ENCODE peak calls at places on chromosomes 5 and 9, in ten cellular contexts. R is K562, X is gastrocnemius medialis, A is heart left ventricle, I is fibroblast of lung, D is Panc1, L is A549, O is vagina, V is endothelial cell of umbilical vein, U is H9. Z is an unnamed sample. For H3K4me1, the result is how much of the 10 kb centered on the place peaks cover.

GRCh38 chr5:143117821-143118220 is 285.7 kb downstream of the NR3C1 start:
- DNase-seq in O (no peak), V (no peak), A (no peak), D (no peak), X (no peak), L (no peak), I (no peak), R (no peak), U (no peak), Z (no peak)

GRCh38 chr5:172972557-172972956 is 11.0 kb upstream of the ATP6V0E1 start:
- DNase-seq in O (no peak), I (no peak), D (no peak), R (no peak), X (no peak), A (no peak), L (no peak), V (no peak), U (no peak), Z (no peak)

GRCh38 chr5:19988447-19988846 is 447 bp upstream of the CDH18 start:
- DNase-seq in X (no peak), O (no peak), U (no peak), V (no peak), I (no peak), L (no peak), R (no peak), A (no peak), D (no peak), Z (no peak)

GRCh38 chr9:4417578-4418325 is 72.5 kb upstream of the SLC1A1 start:
- DNase-seq in D (no peak), X (no peak), L (no peak), O (no peak), V (peak), A (no peak), U (no peak), I (no peak), R (no peak), Z (no peak)

GRCh38 chr9:122387526-122387925 is 16.7 kb downstream of the PTGS1 start:
- DNase-seq in V (no peak), I (no peak), L (no peak), X (no peak), O (no peak), D (no peak), A (no peak), R (no peak), U (no peak), Z (no peak)

GRCh38 chr5:132489051-132489770 is 1.4 kb downstream of the IRF1 start:
- DNase-seq in A (no peak), U (peak), X (no peak), L (no peak), O (peak), I (no peak), V (no peak), D (no peak), R (peak), Z (no peak)

GRCh38 chr5:52735139-52735538 is 52.6 kb upstream of the ITGA1 start:
- DNase-seq in L (no peak), X (no peak), A (no peak), I (no peak), R (no peak), D (no peak), U (no peak), V (no peak), O (no peak), Z (no peak)

GRCh38 chr9:107043886-107044285 is 180.9 kb downstream of the ZNF462 start:
- DNase-seq in O (no peak), R (no peak), I (no peak), D (no peak), L (no peak), U (no peak), A (no peak), X (no peak), V (peak), Z (no peak)

GRCh38 chr9:90905079-90905478 is 103.5 kb downstream of the SYK start:
- DNase-seq in U (no peak), I (no peak), R (no peak), A (no peak), D (no peak), V (no peak), X (no peak), L (no peak), O (no peak), Z (no peak)

GRCh38 chr9:138022756-138023393 is 145.3 kb downstream of the CACNA1B start:
- DNase-seq in U (peak), O (peak), L (no peak), X (no peak), V (no peak), R (no peak), A (no peak), D (no peak), I (no peak), Z (no peak)

GRCh38 chr5:141529002-141529401 is 40.1 kb downstream of the PCDHGC5 start:
- DNase-seq in D (no peak), L (no peak), A (peak), I (peak), R (no peak), O (no peak), X (peak), U (no peak), V (no peak), Z (no peak)

DNA sequence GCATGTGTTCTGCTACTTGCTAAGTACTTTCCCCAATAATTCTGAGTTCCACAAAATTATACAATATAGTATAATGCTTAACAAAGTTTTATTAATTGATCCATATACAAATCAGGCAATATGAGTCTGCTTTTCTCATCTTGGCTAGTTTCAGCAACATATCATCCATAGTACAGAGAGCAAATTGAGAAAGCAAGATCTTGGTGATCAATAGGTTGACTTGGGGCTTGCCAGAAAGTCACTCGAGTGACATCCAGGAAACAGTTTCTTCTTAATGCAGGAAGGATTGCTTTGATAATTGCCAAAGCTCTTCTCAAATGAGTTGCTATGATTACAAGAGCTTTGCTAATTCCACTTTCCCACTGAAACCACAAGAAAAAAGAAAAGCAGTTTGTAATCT is 533.6 kb upstream of the NMUR2 start:
- DNase-seq in U (no peak), D (no peak), R (no peak), A (no peak), L (no peak), X (no peak), I (no peak), V (no peak), O (no peak), Z (no peak)
- TF ChIP-seq CTCF in U (no peak), D (no peak), R (no peak), A (no peak), L (no peak), X (no peak), I (no peak), V (no peak), O (no peak), Z (no peak)

GRCh38 chr9:111297061-111297824 is 32.8 kb downstream of the OR2K2 start:
- DNase-seq in V (no peak), O (no peak), I (no peak), D (no peak), A (no peak), X (no peak), U (no peak), L (no peak), R (no peak), Z (no peak)

GRCh38 chr9:111298111-111298510 is 31.9 kb downstream of the OR2K2 start:
- DNase-seq in U (no peak), A (no peak), I (no peak), L (no peak), X (no peak), V (no peak), O (no peak), D (no peak), R (no peak), Z (no peak)

GRCh38 chr9:111298831-111299603 is 31.0 kb downstream of the OR2K2 start:
- DNase-seq in O (no peak), L (peak), V (peak), X (peak), I (peak), U (no peak), R (peak), D (peak), A (peak), Z (no peak)

GRCh38 chr9:111300140-111300735 is 29.8 kb downstream of the OR2K2 start:
- DNase-seq in L (no peak), U (no peak), R (peak), V (no peak), D (no peak), A (no peak), X (no peak), O (no peak), I (no peak), Z (no peak)

DNA sequence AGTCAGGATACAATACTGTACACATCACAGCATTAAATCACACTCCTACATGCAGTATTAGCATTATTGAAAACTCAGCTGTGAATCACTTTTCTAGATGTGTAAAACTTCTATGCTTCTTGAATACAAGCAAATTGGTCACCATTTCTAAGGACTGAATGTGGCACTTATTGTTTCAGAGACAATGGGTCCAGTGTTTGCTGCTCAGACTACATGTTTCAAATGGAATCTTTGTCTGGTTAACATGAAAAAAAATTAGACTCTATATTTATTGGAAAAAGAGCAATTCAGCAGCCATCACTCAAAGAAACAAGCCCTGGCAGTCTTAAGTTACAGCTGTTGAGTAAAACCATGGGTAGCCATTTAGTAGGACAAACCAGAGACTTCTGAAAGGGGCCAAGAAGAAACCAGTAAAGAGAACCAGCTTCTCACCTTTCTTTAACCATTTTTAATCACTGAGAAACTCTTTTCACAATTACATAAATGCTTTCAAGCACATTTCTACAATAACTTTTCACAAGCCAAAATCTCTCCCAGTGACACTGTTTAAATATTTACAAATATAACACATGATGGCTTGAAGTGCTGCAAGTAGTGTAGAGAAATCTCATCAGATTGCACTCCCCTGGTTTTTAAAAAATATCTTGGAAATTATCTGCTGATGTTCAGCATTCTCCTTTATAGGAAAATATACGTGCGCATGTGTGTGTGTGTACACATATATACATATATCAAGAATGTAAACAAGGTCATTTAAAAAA is 35.2 kb downstream of the OR2K2 start:
- DNase-seq in V (no peak), X (no peak), U (no peak), D (no peak), I (no peak), A (no peak), L (no peak), R (no peak), O (no peak), Z (no peak)
- H3K27ac ChIP-seq in V (no peak), X (no peak), U (no peak), D (no peak), I (no peak), A (no peak), L (no peak), R (no peak), O (no peak), Z (no peak)

DNA sequence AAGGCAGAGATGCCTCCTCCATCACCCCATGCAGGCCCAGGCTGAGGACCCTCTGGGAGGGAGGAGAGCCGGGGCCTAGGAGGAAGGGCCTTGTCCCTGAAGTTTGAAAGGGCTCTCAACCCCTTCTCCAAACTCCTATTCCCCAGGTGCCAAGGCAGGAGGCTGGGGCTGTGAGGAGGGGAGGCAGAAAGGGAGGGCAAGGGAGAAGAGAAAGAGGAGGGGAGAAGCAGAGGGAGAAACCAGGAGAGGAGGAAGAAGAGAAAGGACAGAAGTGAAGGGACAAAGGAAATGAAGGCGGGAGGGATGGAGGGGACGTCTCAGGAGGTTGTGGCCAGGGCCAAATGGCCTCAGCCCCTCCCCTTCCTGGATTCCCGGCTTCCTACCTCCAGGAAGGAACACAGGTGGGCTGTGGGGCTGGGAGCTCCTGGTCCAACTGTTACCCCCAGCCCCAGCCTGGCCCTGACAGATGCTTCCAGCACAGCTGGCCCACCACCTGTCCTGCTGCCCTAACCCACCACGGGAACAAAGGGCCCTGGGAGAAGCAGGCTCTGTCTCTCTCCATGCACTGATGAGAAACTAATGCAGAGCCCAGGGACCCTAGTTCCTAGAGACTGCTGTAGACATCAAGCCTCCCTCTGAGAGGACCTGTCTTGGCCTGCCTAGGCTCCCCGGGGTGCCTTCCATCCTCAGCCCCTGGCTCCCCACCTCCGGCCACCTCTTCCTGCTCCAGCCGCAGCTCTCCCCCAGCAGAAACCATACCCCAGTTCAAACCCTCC is 3.5 kb downstream of the DBN1 start:
- DNase-seq in R (no peak), X (no peak), U (no peak), L (no peak), O (no peak), D (no peak), I (no peak), V (no peak), A (no peak), Z (no peak)
- H3K4me1 ChIP-seq in R (under half), X (under half), U (under half), L (under half), O (under half), D (under half), I (under half), V (under half), A (under half), Z (under half)

DNA sequence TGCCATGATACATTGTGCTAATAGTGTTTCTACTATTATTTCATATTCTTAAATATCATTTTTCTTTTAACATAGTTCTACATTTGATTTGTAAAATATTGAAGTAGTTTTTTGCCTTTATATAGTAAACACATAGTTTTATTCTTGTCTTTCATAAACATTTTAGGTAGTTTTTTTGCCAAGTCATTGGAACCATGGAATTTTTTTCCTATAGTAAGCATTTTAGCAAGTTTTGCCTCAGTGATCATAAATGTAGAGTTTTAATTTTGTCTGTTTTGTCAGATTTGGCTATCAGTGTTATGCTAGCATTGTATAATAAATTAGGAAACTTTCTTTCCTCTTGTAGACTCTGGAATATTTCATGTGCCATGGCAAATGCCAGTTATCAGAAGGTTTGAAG is 137.1 kb upstream of the LPAR1 start:
- DNase-seq in U (no peak), R (no peak), V (no peak), X (no peak), O (no peak), L (no peak), I (no peak), D (no peak), A (no peak), Z (no peak)
- TF ChIP-seq CTCF in U (no peak), R (no peak), V (no peak), X (no peak), O (no peak), L (no peak), I (no peak), D (no peak), A (no peak), Z (no peak)

DNA sequence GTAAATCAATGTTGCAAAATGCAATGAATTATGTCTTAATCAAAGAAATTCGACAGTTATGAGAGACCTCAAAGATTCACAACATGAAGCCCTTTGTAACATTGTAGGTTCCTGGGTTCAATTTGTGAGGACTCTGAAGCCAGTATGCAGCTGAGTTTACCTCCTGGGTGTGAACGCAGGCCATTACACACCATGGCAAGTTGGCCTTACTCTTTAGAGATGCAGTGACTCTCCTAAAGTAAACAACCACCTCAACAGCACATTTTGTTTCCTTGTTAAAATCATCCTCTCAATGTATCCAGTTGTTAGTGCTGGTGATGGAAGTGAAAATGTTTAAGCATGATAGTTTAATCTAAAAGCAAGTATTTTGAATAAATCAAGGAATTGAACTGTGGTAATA is 73.8 kb downstream of the JAKMIP2 start:
- DNase-seq in V (no peak), X (no peak), D (no peak), U (no peak), R (no peak), O (no peak), L (no peak), A (no peak), I (no peak), Z (no peak)
- H3K27ac ChIP-seq in V (no peak), X (no peak), D (no peak), U (no peak), R (no peak), O (no peak), L (no peak), A (no peak), I (no peak), Z (no peak)

Z was measured in thoracic aorta.